ENCODE peak calls at places on chromosomes 1 and 21, in seven cellular contexts. One of them, this sample, is unnamed.

GRCh38 chr1:114861384-114861783 is 6.7 kb downstream of the SYCP1 start:
- DNase-seq in GM12865: no peak
- DNase-seq in CD8-positive, alpha-beta memory T cell: no peak
- DNase-seq in left lung: no peak
- DNase-seq in adrenal gland: no peak
- DNase-seq in CD4-positive, alpha-beta memory T cell: no peak
- DNase-seq in fibroblast of lung: no peak
- DNase-seq in this sample: no peak

GRCh38 chr1:177926201-177926600 is 43.7 kb downstream of the SEC16B start:
- DNase-seq in GM12865: no peak
- DNase-seq in CD8-positive, alpha-beta memory T cell: no peak
- DNase-seq in left lung: no peak
- DNase-seq in adrenal gland: no peak
- DNase-seq in CD4-positive, alpha-beta memory T cell: no peak
- DNase-seq in fibroblast of lung: peak; percentile 34
- DNase-seq in this sample: no peak

GRCh38 chr1:26771643-26772321 is 16.0 kb upstream of the PIGV start:
- DNase-seq in GM12865: peak; percentile 21
- DNase-seq in CD8-positive, alpha-beta memory T cell: no peak
- DNase-seq in left lung: peak; percentile 68
- DNase-seq in adrenal gland: peak; percentile 49
- DNase-seq in CD4-positive, alpha-beta memory T cell: no peak
- DNase-seq in fibroblast of lung: peak; percentile 98
- DNase-seq in this sample: no peak

GRCh38 chr1:236154671-236155398 is 12.5 kb downstream of the GPR137B start:
- DNase-seq in GM12865: no peak
- DNase-seq in CD8-positive, alpha-beta memory T cell: no peak
- DNase-seq in left lung: no peak
- DNase-seq in adrenal gland: no peak
- DNase-seq in CD4-positive, alpha-beta memory T cell: no peak
- DNase-seq in fibroblast of lung: no peak
- DNase-seq in this sample: no peak

GRCh38 chr21:31500071-31500470 is 156.0 kb upstream of the TIAM1 start:
- DNase-seq in GM12865: no peak
- DNase-seq in CD8-positive, alpha-beta memory T cell: no peak
- DNase-seq in left lung: no peak
- DNase-seq in adrenal gland: no peak
- DNase-seq in CD4-positive, alpha-beta memory T cell: no peak
- DNase-seq in fibroblast of lung: no peak
- DNase-seq in this sample: no peak

GRCh38 chr1:198444792-198445191 is 95.7 kb downstream of the ATP6V1G3 start:
- DNase-seq in GM12865: no peak
- DNase-seq in CD8-positive, alpha-beta memory T cell: no peak
- DNase-seq in left lung: no peak
- DNase-seq in adrenal gland: no peak
- DNase-seq in CD4-positive, alpha-beta memory T cell: no peak
- DNase-seq in fibroblast of lung: peak; percentile 92
- DNase-seq in this sample: no peak

GRCh38 chr1:171984850-171985485 is 143.7 kb downstream of the DNM3 start:
- DNase-seq in GM12865: peak; percentile 57
- DNase-seq in CD8-positive, alpha-beta memory T cell: no peak
- DNase-seq in left lung: no peak
- DNase-seq in adrenal gland: no peak
- DNase-seq in CD4-positive, alpha-beta memory T cell: peak; percentile 48
- DNase-seq in fibroblast of lung: peak; percentile 40
- DNase-seq in this sample: no peak

GRCh38 chr1:151639466-151639865 is 27.6 kb downstream of the SNX27 start:
- DNase-seq in GM12865: peak; percentile 28
- DNase-seq in CD8-positive, alpha-beta memory T cell: no peak
- DNase-seq in left lung: no peak
- DNase-seq in adrenal gland: no peak
- DNase-seq in CD4-positive, alpha-beta memory T cell: no peak
- DNase-seq in fibroblast of lung: peak; percentile 82
- DNase-seq in this sample: no peak

GRCh38 chr1:21048462-21048861 is 128.2 kb downstream of the EIF4G3 start:
- DNase-seq in GM12865: no peak
- DNase-seq in CD8-positive, alpha-beta memory T cell: no peak
- DNase-seq in left lung: no peak
- DNase-seq in adrenal gland: no peak
- DNase-seq in CD4-positive, alpha-beta memory T cell: no peak
- DNase-seq in fibroblast of lung: no peak
- DNase-seq in this sample: no peak

GRCh38 chr1:40185951-40186864 is 25.0 kb downstream of the RLF start:
- DNase-seq in GM12865: peak; percentile 91
- DNase-seq in CD8-positive, alpha-beta memory T cell: no peak
- DNase-seq in left lung: no peak
- DNase-seq in adrenal gland: no peak
- DNase-seq in CD4-positive, alpha-beta memory T cell: peak; percentile 4
- DNase-seq in fibroblast of lung: peak; percentile 95
- DNase-seq in this sample: no peak

GRCh38 chr1:147892731-147893214 is 9.8 kb upstream of the GJA8 start:
- DNase-seq in GM12865: peak; percentile 50
- DNase-seq in CD8-positive, alpha-beta memory T cell: no peak
- DNase-seq in left lung: no peak
- DNase-seq in adrenal gland: peak; percentile 47
- DNase-seq in CD4-positive, alpha-beta memory T cell: peak; percentile 35
- DNase-seq in fibroblast of lung: peak; percentile 47
- DNase-seq in this sample: peak; percentile 27

GRCh38 chr21:43375827-43376795 is 50.8 kb downstream of the SIK1 start:
- DNase-seq in GM12865: no peak
- DNase-seq in CD8-positive, alpha-beta memory T cell: no peak
- DNase-seq in left lung: no peak
- DNase-seq in adrenal gland: no peak
- DNase-seq in CD4-positive, alpha-beta memory T cell: no peak
- DNase-seq in fibroblast of lung: no peak
- DNase-seq in this sample: no peak

GRCh38 chr1:203522237-203522636 is 28.3 kb downstream of the OPTC start:
- DNase-seq in GM12865: no peak
- DNase-seq in CD8-positive, alpha-beta memory T cell: no peak
- DNase-seq in left lung: no peak
- DNase-seq in adrenal gland: no peak
- DNase-seq in CD4-positive, alpha-beta memory T cell: no peak
- DNase-seq in fibroblast of lung: peak; percentile 18
- DNase-seq in this sample: no peak

GRCh38 chr1:241813768-241814270 is 34.2 kb upstream of the EXO1 start:
- DNase-seq in GM12865: no peak
- DNase-seq in CD8-positive, alpha-beta memory T cell: no peak
- DNase-seq in left lung: no peak
- DNase-seq in adrenal gland: no peak
- DNase-seq in CD4-positive, alpha-beta memory T cell: no peak
- DNase-seq in fibroblast of lung: no peak
- DNase-seq in this sample: no peak

GRCh38 chr1:204130989-204131892 is 20.6 kb downstream of the ETNK2 start:
- DNase-seq in GM12865: no peak
- DNase-seq in CD8-positive, alpha-beta memory T cell: no peak
- DNase-seq in left lung: no peak
- DNase-seq in adrenal gland: peak; percentile 71
- DNase-seq in CD4-positive, alpha-beta memory T cell: no peak
- DNase-seq in fibroblast of lung: peak; percentile 87
- DNase-seq in this sample: no peak

GRCh38 chr1:242764161-242764560 is 239.7 kb upstream of the PLD5 start:
- DNase-seq in GM12865: no peak
- DNase-seq in CD8-positive, alpha-beta memory T cell: no peak
- DNase-seq in left lung: no peak
- DNase-seq in adrenal gland: no peak
- DNase-seq in CD4-positive, alpha-beta memory T cell: no peak
- DNase-seq in fibroblast of lung: peak; percentile 33
- DNase-seq in this sample: no peak

GRCh38 chr1:240278082-240278481 is 186.4 kb downstream of the FMN2 start:
- DNase-seq in GM12865: no peak
- DNase-seq in CD8-positive, alpha-beta memory T cell: no peak
- DNase-seq in left lung: no peak
- DNase-seq in adrenal gland: no peak
- DNase-seq in CD4-positive, alpha-beta memory T cell: no peak
- DNase-seq in fibroblast of lung: no peak
- DNase-seq in this sample: no peak

GRCh38 chr1:53509775-53510174 is 50.6 kb downstream of the DMRTB1 start:
- DNase-seq in GM12865: no peak
- DNase-seq in CD8-positive, alpha-beta memory T cell: no peak
- DNase-seq in left lung: no peak
- DNase-seq in adrenal gland: no peak
- DNase-seq in CD4-positive, alpha-beta memory T cell: no peak
- DNase-seq in fibroblast of lung: no peak
- DNase-seq in this sample: no peak

GRCh38 chr1:10265936-10266335 is 55.6 kb downstream of the KIF1B start:
- DNase-seq in GM12865: no peak
- DNase-seq in CD8-positive, alpha-beta memory T cell: no peak
- DNase-seq in left lung: no peak
- DNase-seq in adrenal gland: no peak
- DNase-seq in CD4-positive, alpha-beta memory T cell: no peak
- DNase-seq in fibroblast of lung: no peak
- DNase-seq in this sample: no peak

GRCh38 chr1:171116676-171117075 is 26.0 kb downstream of the FMO3 start:
- DNase-seq in GM12865: no peak
- DNase-seq in CD8-positive, alpha-beta memory T cell: no peak
- DNase-seq in left lung: no peak
- DNase-seq in adrenal gland: no peak
- DNase-seq in CD4-positive, alpha-beta memory T cell: no peak
- DNase-seq in fibroblast of lung: peak; percentile 30
- DNase-seq in this sample: no peak

GRCh38 chr1:74427676-74428075 is 84.7 kb downstream of the LRRC53 start:
- DNase-seq in GM12865: no peak
- DNase-seq in CD8-positive, alpha-beta memory T cell: no peak
- DNase-seq in left lung: no peak
- DNase-seq in adrenal gland: no peak
- DNase-seq in CD4-positive, alpha-beta memory T cell: no peak
- DNase-seq in fibroblast of lung: peak; percentile 88
- DNase-seq in this sample: no peak

GRCh38 chr1:183812686-183813569 is 8.0 kb downstream of the RGL1 start:
- DNase-seq in GM12865: no peak
- DNase-seq in CD8-positive, alpha-beta memory T cell: no peak
- DNase-seq in left lung: no peak
- DNase-seq in adrenal gland: no peak
- DNase-seq in CD4-positive, alpha-beta memory T cell: no peak
- DNase-seq in fibroblast of lung: peak; percentile 76
- DNase-seq in this sample: no peak

DNA sequence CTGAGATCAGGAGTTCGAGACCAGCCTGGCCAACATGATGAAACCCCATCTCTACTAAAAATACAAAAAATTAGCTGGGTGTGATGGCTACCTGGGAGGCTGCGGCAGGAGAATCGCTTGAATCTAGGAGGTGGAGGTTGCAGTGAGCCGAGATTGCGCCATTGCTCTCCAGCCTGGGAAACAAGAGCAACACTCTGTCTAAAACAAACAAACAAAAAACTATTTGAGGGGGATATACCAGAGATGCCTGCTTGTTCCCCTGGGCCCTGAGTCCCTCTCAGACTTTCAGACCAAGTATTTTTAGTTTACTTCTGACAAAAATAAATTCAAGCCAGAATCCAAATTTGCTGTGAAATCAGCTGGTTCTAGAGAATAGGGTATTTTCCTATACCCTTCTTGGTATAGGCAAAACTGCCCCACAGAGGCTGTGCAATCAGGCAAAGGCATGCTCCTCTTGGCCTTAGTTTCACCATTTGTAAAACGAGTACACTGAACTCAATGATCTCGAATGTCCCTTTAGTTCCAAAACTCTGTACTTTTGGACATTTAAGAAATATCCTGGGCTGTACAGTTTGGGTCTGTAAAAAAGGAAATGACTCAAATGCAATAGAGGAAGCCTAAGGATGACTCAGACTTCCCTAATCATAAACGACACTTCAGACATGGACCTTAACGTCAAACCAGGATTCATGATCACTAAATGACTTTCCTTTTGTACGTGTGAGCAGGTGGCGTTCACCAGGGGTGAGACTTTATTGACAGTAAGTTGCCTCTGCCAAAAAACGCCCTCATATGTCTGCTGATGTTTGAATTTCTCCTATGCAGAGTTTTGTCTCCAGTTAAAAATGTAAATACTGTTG is 16.1 kb downstream of the ENSA start:
- DNase-seq in GM12865: peak; percentile 87
- DNase-seq in CD8-positive, alpha-beta memory T cell: peak; percentile 36
- DNase-seq in left lung: peak; percentile 52
- DNase-seq in adrenal gland: no peak
- DNase-seq in CD4-positive, alpha-beta memory T cell: peak; percentile 54
- DNase-seq in fibroblast of lung: peak; percentile 93
- DNase-seq in this sample: no peak
- H3K4me3 ChIP-seq in GM12865: peak overlapping the region; percentile 18
- H3K4me3 ChIP-seq in CD8-positive, alpha-beta memory T cell: no peak overlapping the region
- H3K4me3 ChIP-seq in left lung: no peak overlapping the region
- H3K4me3 ChIP-seq in adrenal gland: no peak overlapping the region
- H3K4me3 ChIP-seq in CD4-positive, alpha-beta memory T cell: no peak overlapping the region
- H3K4me3 ChIP-seq in fibroblast of lung: no peak overlapping the region
- H3K4me3 ChIP-seq in this sample: no peak overlapping the region

GRCh38 chr1:59333626-59334277 is 36.9 kb downstream of the FGGY start:
- DNase-seq in GM12865: no peak
- DNase-seq in CD8-positive, alpha-beta memory T cell: no peak
- DNase-seq in left lung: no peak
- DNase-seq in adrenal gland: no peak
- DNase-seq in CD4-positive, alpha-beta memory T cell: no peak
- DNase-seq in fibroblast of lung: no peak
- DNase-seq in this sample: no peak
- H3K4me3 ChIP-seq in GM12865: no peak overlapping the region
- H3K4me3 ChIP-seq in CD8-positive, alpha-beta memory T cell: no peak overlapping the region
- H3K4me3 ChIP-seq in left lung: no peak overlapping the region
- H3K4me3 ChIP-seq in adrenal gland: no peak overlapping the region
- H3K4me3 ChIP-seq in CD4-positive, alpha-beta memory T cell: no peak overlapping the region
- H3K4me3 ChIP-seq in fibroblast of lung: no peak overlapping the region
- H3K4me3 ChIP-seq in this sample: no peak overlapping the region

GRCh38 chr1:103372866-103373265 is 152.6 kb upstream of the RNPC3 start:
- DNase-seq in GM12865: no peak
- DNase-seq in CD8-positive, alpha-beta memory T cell: no peak
- DNase-seq in left lung: no peak
- DNase-seq in adrenal gland: no peak
- DNase-seq in CD4-positive, alpha-beta memory T cell: no peak
- DNase-seq in fibroblast of lung: peak; percentile 56
- DNase-seq in this sample: no peak
- H3K4me3 ChIP-seq in GM12865: no peak overlapping the region
- H3K4me3 ChIP-seq in CD8-positive, alpha-beta memory T cell: no peak overlapping the region
- H3K4me3 ChIP-seq in left lung: no peak overlapping the region
- H3K4me3 ChIP-seq in adrenal gland: no peak overlapping the region
- H3K4me3 ChIP-seq in CD4-positive, alpha-beta memory T cell: no peak overlapping the region
- H3K4me3 ChIP-seq in fibroblast of lung: no peak overlapping the region
- H3K4me3 ChIP-seq in this sample: no peak overlapping the region

DNA sequence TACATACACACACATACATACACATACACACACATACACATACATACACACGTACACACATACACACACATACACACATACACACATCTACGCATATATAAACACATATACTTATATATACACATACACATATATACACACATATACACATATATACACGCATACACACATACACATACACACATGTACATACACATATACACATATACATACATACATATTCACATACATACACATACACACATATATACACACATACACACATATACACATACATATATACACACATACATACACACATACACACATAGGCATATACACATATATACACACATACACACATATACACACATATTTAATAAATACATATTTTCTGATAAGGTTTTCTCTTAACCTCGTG is 324.0 kb downstream of the RPS6KC1 start:
- DNase-seq in GM12865: no peak
- DNase-seq in CD8-positive, alpha-beta memory T cell: no peak
- DNase-seq in left lung: no peak
- DNase-seq in adrenal gland: no peak
- DNase-seq in CD4-positive, alpha-beta memory T cell: no peak
- DNase-seq in fibroblast of lung: no peak
- DNase-seq in this sample: no peak
- H3K4me3 ChIP-seq in GM12865: no peak overlapping the region
- H3K4me3 ChIP-seq in CD8-positive, alpha-beta memory T cell: no peak overlapping the region
- H3K4me3 ChIP-seq in left lung: no peak overlapping the region
- H3K4me3 ChIP-seq in adrenal gland: no peak overlapping the region
- H3K4me3 ChIP-seq in CD4-positive, alpha-beta memory T cell: no peak overlapping the region
- H3K4me3 ChIP-seq in fibroblast of lung: no peak overlapping the region
- H3K4me3 ChIP-seq in this sample: no peak overlapping the region